ENCODE peak calls at places on chromosomes 11 and 22, in four cellular contexts. S is M059J, C is brain microvascular endothelial cell, T is NB4. K is an unnamed sample.

GRCh38 chr22:44365832-44366231 is 53.1 kb upstream of the SHISAL1 start:
- DNase-seq in S (no peak), C (no peak), T (no peak), K (no peak)

GRCh38 chr11:58498464-58498863 is 9.4 kb downstream of the OR5B21 start:
- DNase-seq in S (no peak), C (no peak), T (peak), K (peak)

GRCh38 chr11:84817998-84818397 is 809.1 kb downstream of the DLG2 start:
- DNase-seq in S (peak), C (peak), T (no peak), K (peak)

GRCh38 chr11:47201015-47201414 is 13.8 kb upstream of the DDB2 start:
- DNase-seq in S (no peak), C (no peak), T (no peak), K (no peak)

GRCh38 chr11:112277029-112277428 is 16.4 kb upstream of the PLET1 start:
- DNase-seq in S (no peak), C (no peak), T (no peak), K (no peak)

GRCh38 chr22:24247564-24248344 is 2.9 kb upstream of the GGT5 start:
- DNase-seq in S (peak), C (peak), T (peak), K (peak)

GRCh38 chr11:33778682-33779081 is 4.4 kb upstream of the FBXO3 start:
- DNase-seq in S (peak), C (peak), T (no peak), K (peak)

GRCh38 chr11:122305426-122305825 is 189.4 kb upstream of the BLID start:
- DNase-seq in S (no peak), C (no peak), T (no peak), K (peak)

GRCh38 chr11:19187101-19187500 is 14.7 kb downstream of the CSRP3 start:
- DNase-seq in S (peak), C (no peak), T (no peak), K (peak)

GRCh38 chr11:106813803-106814202 is 204.5 kb downstream of the GUCY1A2 start:
- DNase-seq in S (no peak), C (no peak), T (no peak), K (no peak)

GRCh38 chr11:65013130-65013691 is 749 bp upstream of the ARL2 start:
- DNase-seq in S (no peak), C (peak), T (peak), K (peak)

GRCh38 chr22:32996702-32997101 is 61.5 kb downstream of the SYN3 start:
- DNase-seq in S (peak), C (no peak), T (no peak), K (peak)

GRCh38 chr11:114322934-114323333 is 26.7 kb downstream of the NNMT start:
- DNase-seq in S (no peak), C (no peak), T (no peak), K (no peak)

GRCh38 chr11:69076129-69076791 is 27.5 kb downstream of the TPCN2 start:
- DNase-seq in S (peak), C (peak), T (peak), K (peak)